ENCODE peak calls at places on chromosomes 3 and 15, in four cellular contexts. M, V, G and X are unnamed samples.

GRCh38 chr15:40192942-40193341 is 32.1 kb downstream of the BUB1B start:
- DNase-seq in M (no peak), V (no peak), G (no peak), X (peak; percentile 9)

GRCh38 chr15:64247906-64248541 is 85.2 kb upstream of the PPIB start:
- DNase-seq in M (no peak), V (no peak), G (peak; percentile 62), X (peak; percentile 94)

GRCh38 chr3:184632551-184632950 is 71.0 kb downstream of the EPHB3 start:
- DNase-seq in M (no peak), V (no peak), G (no peak), X (no peak)

GRCh38 chr3:5563537-5564277 is 376.2 kb downstream of the EDEM1 start:
- DNase-seq in M (no peak), V (no peak), G (no peak), X (no peak)

GRCh38 chr15:26066896-26067295 is 203.8 kb upstream of the ATP10A start:
- DNase-seq in M (no peak), V (no peak), G (no peak), X (no peak)

GRCh38 chr15:71114887-71115566 is at the start of gene THSD4:
- DNase-seq in M (peak; percentile 75), V (peak; percentile 81), G (peak; percentile 88), X (peak; percentile 61)

GRCh38 chr3:56997675-56998074 is 62.8 kb upstream of the SPATA12 start:
- DNase-seq in M (no peak), V (no peak), G (no peak), X (peak; percentile 39)

GRCh38 chr3:16200411-16200810 is 25.9 kb downstream of the GALNT15 start:
- DNase-seq in M (no peak), V (no peak), G (no peak), X (peak; percentile 62)

GRCh38 chr3:53464424-53464823 is 30.0 kb upstream of the CACNA1D start:
- DNase-seq in M (no peak), V (no peak), G (no peak), X (no peak)

GRCh38 chr3:170961616-170962400 is 53.4 kb upstream of the EIF5A2 start:
- DNase-seq in M (no peak), V (peak; percentile 15), G (no peak), X (peak; percentile 37)

GRCh38 chr15:60476713-60477112 is 2.2 kb downstream of the ICE2 start:
- DNase-seq in M (no peak), V (no peak), G (no peak), X (peak; percentile 19)

GRCh38 chr3:98240133-98240532 is 23.9 kb upstream of the OR5H6 start:
- DNase-seq in M (no peak), V (no peak), G (no peak), X (no peak)

GRCh38 chr3:130384547-130384946 is 39.1 kb downstream of the COL6A5 start:
- DNase-seq in M (no peak), V (no peak), G (no peak), X (no peak)

GRCh38 chr3:134877788-134878187 is 82.7 kb downstream of the EPHB1 start:
- DNase-seq in M (no peak), V (no peak), G (no peak), X (no peak)

GRCh38 chr15:52076889-52077781 is 35.4 kb downstream of the BCL2L10 start:
- DNase-seq in M (no peak), V (no peak), G (peak; percentile 34), X (peak; percentile 66)

GRCh38 chr15:50235794-50236193 is 29.7 kb downstream of the HDC start:
- DNase-seq in M (no peak), V (no peak), G (no peak), X (peak; percentile 32)

GRCh38 chr3:179148446-179149238 is 485 bp downstream of the PIK3CA start:
- DNase-seq in M (peak; percentile 53), V (peak; percentile 52), G (peak; percentile 33), X (peak; percentile 10)

GRCh38 chr3:46981932-46982471 is 2.5 kb downstream of the NBEAL2 start:
- DNase-seq in M (peak; percentile 47), V (peak; percentile 64), G (no peak), X (no peak)

GRCh38 chr3:132838477-132838876 is 116.3 kb upstream of the NPHP3 start:
- DNase-seq in M (no peak), V (no peak), G (no peak), X (no peak)

GRCh38 chr15:36332301-36332700 is 247.1 kb upstream of the CDIN1 start:
- DNase-seq in M (no peak), V (no peak), G (no peak), X (peak; percentile 54)

GRCh38 chr3:47323431-47324277 is 40.9 kb downstream of the KLHL18 start:
- DNase-seq in M (no peak), V (no peak), G (no peak), X (peak; percentile 10)

GRCh38 chr3:51686512-51687215 is 15.6 kb downstream of the TEX264 start:
- DNase-seq in M (peak; percentile 64), V (no peak), G (peak; percentile 57), X (no peak)

GRCh38 chr3:104907507-104907906 is 459.2 kb upstream of the ALCAM start:
- DNase-seq in M (no peak), V (no peak), G (no peak), X (peak; percentile 80)

GRCh38 chr15:43516801-43517353 is 531 bp upstream of the MAP1A start:
- DNase-seq in M (no peak), V (no peak), G (no peak), X (peak; percentile 47)

GRCh38 chr3:61663728-61664492 is 102.5 kb downstream of the PTPRG start:
- DNase-seq in M (no peak), V (no peak), G (no peak), X (peak; percentile 94)

GRCh38 chr3:94429517-94429916 is 366.7 kb downstream of the NSUN3 start:
- DNase-seq in M (no peak), V (no peak), G (no peak), X (no peak)

GRCh38 chr15:67120839-67121540 is 55.6 kb downstream of the SMAD3 start:
- DNase-seq in M (peak; percentile 91), V (no peak), G (peak; percentile 81), X (peak; percentile 72)

GRCh38 chr3:197354195-197355059 is 56.0 kb upstream of the DLG1 start:
- DNase-seq in M (peak; percentile 61), V (no peak), G (no peak), X (no peak)

GRCh38 chr3:57627976-57628375 is 30.8 kb upstream of the ARF4 start:
- DNase-seq in M (no peak), V (no peak), G (no peak), X (no peak)

GRCh38 chr3:68876112-68876713 is 56.1 kb downstream of the TAFA4 start:
- DNase-seq in M (no peak), V (peak; percentile 36), G (peak; percentile 18), X (peak; percentile 59)

GRCh38 chr3:129604223-129604941 is 2.1 kb downstream of the PLXND1 start:
- DNase-seq in M (no peak), V (no peak), G (no peak), X (no peak)

GRCh38 chr3:175238848-175239247 is 379.7 kb downstream of the NAALADL2 start:
- DNase-seq in M (no peak), V (no peak), G (no peak), X (no peak)

GRCh38 chr3:55333041-55333440 is 154.1 kb downstream of the WNT5A start:
- DNase-seq in M (no peak), V (no peak), G (no peak), X (peak; percentile 47)

GRCh38 chr3:167870743-167871142 is 135.2 kb downstream of the SERPINI1 start:
- DNase-seq in M (no peak), V (no peak), G (no peak), X (no peak)

GRCh38 chr3:97940034-97940433 is 32.2 kb downstream of the RIOX2 start:
- DNase-seq in M (no peak), V (no peak), G (no peak), X (no peak)

GRCh38 chr3:178139116-178139515 is 397.1 kb upstream of the KCNMB2 start:
- DNase-seq in M (no peak), V (no peak), G (no peak), X (no peak)

GRCh38 chr3:186772281-186772885 is 11.0 kb upstream of the EIF4A2 start:
- DNase-seq in M (no peak), V (no peak), G (no peak), X (no peak)

GRCh38 chr3:27659279-27660021 is 62.7 kb downstream of the EOMES start:
- DNase-seq in M (peak; percentile 63), V (peak; percentile 68), G (peak; percentile 45), X (peak; percentile 53)

GRCh38 chr3:20808864-20809263 is 622.9 kb upstream of the SGO1 start:
- DNase-seq in M (no peak), V (no peak), G (no peak), X (no peak)

DNA sequence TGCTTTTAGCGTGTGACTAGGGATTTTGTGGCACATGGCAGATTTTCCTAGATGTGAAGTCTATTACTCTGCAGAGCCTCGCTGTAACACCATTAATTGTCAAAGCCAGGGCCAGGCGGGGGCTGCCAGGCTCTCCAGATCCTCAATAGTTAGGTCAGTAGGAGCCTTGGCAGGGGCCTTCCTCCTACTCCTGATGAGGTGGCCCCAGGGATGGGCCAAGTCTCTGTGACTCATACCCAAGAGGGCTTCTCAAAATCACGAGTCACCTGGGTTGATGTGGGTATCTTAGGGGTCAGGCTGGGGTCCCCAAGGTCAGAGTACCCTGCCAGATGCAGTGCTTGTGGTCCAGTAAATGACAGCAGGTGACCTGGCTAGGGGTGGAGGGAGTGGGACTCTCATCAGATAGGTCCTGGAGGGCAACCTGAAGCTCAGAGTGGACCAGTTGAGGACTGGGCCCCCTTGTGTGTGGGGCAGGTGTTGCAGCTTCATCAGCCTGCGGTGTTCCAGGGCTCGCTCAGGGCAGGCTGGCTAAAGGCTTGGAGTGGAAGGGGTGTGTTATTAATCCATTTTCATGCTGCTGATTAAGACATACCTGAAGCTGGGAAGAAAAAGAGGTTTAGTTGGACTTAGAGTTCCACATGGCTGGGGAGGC is 88.5 kb upstream of the MYZAP start:
- DNase-seq in M (no peak), V (peak; percentile 37), G (no peak), X (no peak)
- TF ChIP-seq CTCF in M (no peak), V (peak; percentile 31), G (no peak), X (peak; percentile 48)

GRCh38 chr3:86961297-86961696 is 29.7 kb downstream of the VGLL3 start:
- DNase-seq in M (no peak), V (no peak), G (no peak), X (no peak)

GRCh38 chr3:86969500-86970189 is 21.3 kb downstream of the VGLL3 start:
- DNase-seq in M (no peak), V (peak; percentile 36), G (peak; percentile 54), X (peak; percentile 57)

GRCh38 chr3:86967062-86967461 is 23.9 kb downstream of the VGLL3 start:
- DNase-seq in M (no peak), V (no peak), G (no peak), X (no peak)

GRCh38 chr3:86968224-86968932 is 22.6 kb downstream of the VGLL3 start:
- DNase-seq in M (no peak), V (no peak), G (no peak), X (no peak)

DNA sequence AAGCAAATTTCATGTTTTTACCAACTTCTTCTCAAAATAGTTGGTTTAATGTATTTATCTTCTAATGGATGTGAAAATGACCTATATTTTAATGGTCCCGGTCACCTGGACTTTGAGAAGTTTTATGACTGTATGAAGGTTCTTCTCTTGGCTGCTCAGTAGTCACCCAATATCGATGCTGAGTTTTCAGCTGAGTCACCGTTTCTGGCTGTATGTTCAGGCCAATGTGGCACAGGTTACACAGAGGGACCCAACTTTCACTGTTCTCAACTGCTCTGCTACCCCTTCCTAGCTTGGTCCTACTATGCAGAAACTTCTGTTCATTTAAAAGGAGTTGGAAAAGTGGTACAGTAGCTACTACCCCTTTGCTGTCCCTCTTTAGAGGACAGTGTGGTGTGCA is 25.8 kb downstream of the VGLL3 start:
- DNase-seq in M (no peak), V (no peak), G (no peak), X (no peak)
- TF ChIP-seq CTCF in M (no peak), V (no peak), G (no peak), X (no peak)

GRCh38 chr3:194933465-194933864 is 247.8 kb downstream of the FAM43A start:
- DNase-seq in M (no peak), V (no peak), G (no peak), X (no peak)
- TF ChIP-seq CTCF in M (no peak), V (no peak), G (no peak), X (no peak)

GRCh38 chr3:127264794-127265514 is 22.9 kb downstream of the PRR20G start:
- DNase-seq in M (no peak), V (no peak), G (no peak), X (no peak)
- TF ChIP-seq CTCF in M (no peak), V (no peak), G (no peak), X (no peak)